ENCODE peak calls at places on chromosomes 11 and 22, in nine cellular contexts. E, V, N, J, K, I, W, F and D are unnamed samples.

GRCh38 chr11:115316682-115317081 is 187.5 kb downstream of the CADM1 start:
- DNase-seq in E (no peak), F (no peak), V (no peak), I (no peak), J (no peak), W (no peak), N (no peak), K (no peak), D (no peak)

GRCh38 chr11:10319691-10320090 is 14.8 kb downstream of the ADM start:
- DNase-seq in J (no peak), E (no peak), F (no peak), K (no peak), W (no peak), V (no peak), N (no peak), I (no peak), D (no peak)

GRCh38 chr11:47986742-47987141 is 6.4 kb downstream of the PTPRJ start:
- DNase-seq in W (no peak), E (no peak), K (no peak), F (no peak), J (no peak), I (no peak), N (no peak), V (no peak), D (no peak)

GRCh38 chr11:89613916-89614315 is 96.2 kb upstream of the TRIM77 start:
- DNase-seq in N (no peak), V (no peak), I (no peak), K (no peak), E (no peak), J (no peak), F (no peak), W (no peak), D (no peak)

GRCh38 chr22:49660794-49661781 is 166.6 kb downstream of the BRD1 start:
- DNase-seq in E (peak), F (no peak), K (peak), W (peak), N (no peak), J (no peak), V (no peak), I (no peak), D (peak)

GRCh38 chr11:94151311-94151710 is 22.7 kb downstream of the PANX1 start:
- DNase-seq in K (no peak), E (no peak), F (no peak), V (no peak), W (no peak), N (no peak), I (no peak), J (no peak), D (no peak)

GRCh38 chr11:118610773-118611432 is 3.5 kb downstream of the PHLDB1 start:
- DNase-seq in V (peak), I (peak), W (peak), E (peak), K (peak), F (peak), J (no peak), N (peak), D (no peak)

GRCh38 chr11:68806931-68807844 is 34.5 kb downstream of the CPT1A start:
- DNase-seq in V (no peak), N (no peak), I (no peak), J (no peak), K (no peak), F (peak), W (no peak), E (no peak), D (no peak)

GRCh38 chr11:33488971-33489370 is 211.7 kb downstream of the C11orf91 start:
- DNase-seq in N (no peak), E (no peak), W (no peak), J (no peak), F (no peak), I (no peak), K (no peak), V (no peak), D (no peak)

GRCh38 chr22:30568137-30568805 is 6.2 kb downstream of the GAL3ST1 start:
- DNase-seq in N (no peak), E (no peak), K (no peak), V (no peak), F (no peak), I (no peak), W (no peak), J (no peak), D (no peak)

GRCh38 chr11:75722669-75723042 is 5.0 kb downstream of the MOGAT2 start:
- DNase-seq in V (no peak), J (no peak), F (no peak), W (no peak), I (no peak), K (no peak), N (no peak), E (no peak), D (no peak)

GRCh38 chr22:43142881-43143562 is at the start of gene MCAT:
- DNase-seq in N (peak), I (peak), W (peak), F (peak), J (peak), V (peak), K (no peak), E (peak), D (no peak)

GRCh38 chr22:45945621-45946020 is 31.3 kb downstream of the WNT7B start:
- DNase-seq in K (no peak), I (no peak), F (no peak), W (no peak), V (no peak), J (no peak), N (no peak), E (no peak), D (no peak)

GRCh38 chr11:78419327-78419726 is 1.7 kb upstream of the GAB2 start:
- DNase-seq in W (no peak), F (peak), J (no peak), N (no peak), I (no peak), E (peak), K (peak), V (no peak), D (no peak)

GRCh38 chr11:65444314-65445051 is 21.9 kb downstream of the NEAT1 start:
- DNase-seq in E (peak), V (no peak), N (no peak), K (peak), W (no peak), F (peak), J (no peak), I (no peak), D (no peak)
- H3K27ac ChIP-seq in E (peak), V (no peak), N (no peak), K (peak), W (peak), F (peak), J (peak), I (no peak), D (peak)

GRCh38 chr22:35729309-35729698 is 11.6 kb downstream of the APOL5 start:
- DNase-seq in K (no peak), I (no peak), W (no peak), V (no peak), F (no peak), N (no peak), J (no peak), E (no peak), D (no peak)
- H3K27ac ChIP-seq in K (no peak), I (no peak), W (no peak), V (no peak), F (no peak), N (no peak), J (no peak), E (no peak), D (peak)

GRCh38 chr11:269146-269890 is 8.9 kb upstream of the NLRP6 start:
- DNase-seq in I (no peak), E (no peak), F (peak), W (no peak), N (peak), K (peak), J (no peak), V (peak), D (no peak)

GRCh38 chr11:270451-271208 is 7.6 kb upstream of the NLRP6 start:
- DNase-seq in K (no peak), I (no peak), W (peak), F (no peak), V (no peak), N (no peak), E (no peak), J (no peak), D (no peak)

GRCh38 chr11:266676-267439 is 11.3 kb upstream of the NLRP6 start:
- DNase-seq in N (peak), W (no peak), V (peak), E (no peak), J (no peak), K (no peak), F (peak), I (no peak), D (no peak)

GRCh38 chr11:271316-271715 is 6.9 kb upstream of the NLRP6 start:
- DNase-seq in I (no peak), F (no peak), W (peak), E (no peak), V (no peak), N (no peak), J (no peak), K (no peak), D (no peak)

GRCh38 chr11:267491-267994 is 10.7 kb upstream of the NLRP6 start:
- DNase-seq in N (peak), E (peak), I (no peak), W (peak), J (no peak), F (peak), V (peak), K (no peak), D (peak)
- H3K27ac ChIP-seq in N (peak), E (peak), I (peak), W (peak), J (no peak), F (peak), V (peak), K (peak), D (no peak)

GRCh38 chr11:65051389-65051858 is 6.9 kb downstream of the NAALADL1 start:
- DNase-seq in E (no peak), K (no peak), J (no peak), N (no peak), V (no peak), F (no peak), W (no peak), I (no peak), D (no peak)
- H3K27ac ChIP-seq in E (no peak), K (no peak), J (no peak), N (no peak), V (no peak), F (no peak), W (no peak), I (no peak), D (no peak)

DNA sequence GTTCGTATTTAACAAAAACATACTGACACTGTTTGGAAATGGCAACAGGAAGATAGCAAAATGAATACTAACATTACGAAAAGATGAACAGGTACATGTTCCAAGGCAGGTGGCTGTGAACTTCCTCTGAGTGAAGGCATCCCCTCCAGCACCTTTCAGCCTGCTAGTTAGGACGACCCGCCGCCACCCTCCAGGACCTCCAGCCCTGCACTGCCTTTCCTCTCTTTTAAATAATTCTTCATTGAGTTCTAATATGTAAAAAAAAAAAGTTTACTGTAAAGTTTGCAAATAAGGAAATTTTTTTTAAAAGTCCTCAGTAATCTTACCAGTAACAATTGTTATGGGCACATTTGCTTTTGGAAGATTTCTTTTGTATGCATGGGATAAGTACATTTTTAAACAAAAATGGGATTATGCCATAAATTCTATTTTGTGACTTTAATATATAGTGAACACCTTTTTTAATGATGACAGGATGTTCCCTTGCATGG is 6.0 kb downstream of the NEAT1 start:
- DNase-seq in F (peak), W (peak), I (no peak), K (peak), J (no peak), E (peak), V (no peak), N (no peak), D (no peak)
- H3K27ac ChIP-seq in F (peak), W (peak), I (peak), K (peak), J (peak), E (peak), V (peak), N (peak), D (peak)

DNA sequence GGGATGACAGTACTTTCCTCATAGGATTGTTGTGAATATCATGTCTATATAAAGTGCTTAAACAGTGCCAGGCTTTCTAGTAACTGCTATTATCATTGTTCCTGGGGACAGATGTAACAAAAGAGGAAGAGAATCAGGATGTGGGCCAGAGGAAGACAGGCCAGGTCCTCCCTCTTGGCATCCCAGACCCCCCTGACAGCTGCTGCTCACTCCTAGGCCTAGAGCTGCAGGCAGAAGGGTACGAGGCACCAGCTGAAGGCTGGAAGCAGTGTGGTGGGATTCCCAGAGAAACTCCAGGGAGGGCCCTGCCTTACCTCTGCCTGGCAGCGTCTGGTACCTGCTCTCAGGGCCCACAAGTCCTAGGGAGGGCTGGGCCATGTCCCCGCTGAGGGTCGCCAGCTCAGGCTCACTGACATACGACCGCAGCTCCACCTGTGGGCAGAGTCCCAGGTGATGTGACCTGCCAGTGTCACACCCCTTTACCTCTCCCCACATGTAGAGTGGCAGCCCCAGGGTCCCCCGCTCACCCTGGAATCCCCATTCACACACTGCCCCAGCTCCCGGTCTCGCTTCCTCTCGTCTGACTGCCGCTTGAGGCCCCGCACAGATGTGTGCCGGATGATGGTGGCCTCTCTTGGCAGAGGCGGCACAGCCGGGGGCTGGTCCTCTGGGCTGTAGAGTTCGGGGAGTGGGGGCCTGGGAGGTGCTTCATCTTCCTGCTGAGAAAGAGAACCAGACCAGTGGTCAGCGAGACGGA is 52.2 kb downstream of the C11orf58 start:
- DNase-seq in N (no peak), E (no peak), K (no peak), F (no peak), J (no peak), W (peak), I (no peak), V (no peak), D (no peak)
- H3K27ac ChIP-seq in N (no peak), E (no peak), K (peak), F (peak), J (peak), W (peak), I (no peak), V (no peak), D (peak)